ENCODE peak calls at places on chromosomes 4 and X, in seven cellular contexts. M is H9; A is IMR-90; D is fibroblast of pulmonary artery; L is suprapubic skin; I is CD4-positive, alpha-beta T cell; T is AG10803. X is an unnamed sample.

GRCh38 chr4:180081072-180081471 is 2162.1 kb upstream of the TENM3 start:
- DNase-seq in M (no peak), A (no peak), D (no peak), L (no peak), I (no peak), T (no peak), X (no peak)

GRCh38 chrX:136182394-136182793 is 35.1 kb downstream of the FHL1 start:
- DNase-seq in M (no peak), A (no peak), D (no peak), L (no peak), I (no peak), T (no peak), X (no peak)

GRCh38 chr4:5774416-5775056 is 63.5 kb downstream of the EVC start:
- DNase-seq in M (peak), A (no peak), D (no peak), L (no peak), I (no peak), T (no peak), X (peak)

GRCh38 chr4:110088670-110089069 is 109.7 kb downstream of the ELOVL6 start:
- DNase-seq in M (no peak), A (peak), D (peak), L (no peak), I (no peak), T (peak), X (no peak)

GRCh38 chr4:145278341-145279121 is 98.1 kb upstream of the OTUD4 start:
- DNase-seq in M (no peak), A (peak), D (peak), L (no peak), I (no peak), T (peak), X (no peak)

GRCh38 chr4:2296621-2297601 is 35.0 kb upstream of the MXD4 start:
- DNase-seq in M (peak), A (no peak), D (no peak), L (peak), I (no peak), T (no peak), X (no peak)

GRCh38 chr4:158667651-158668198 is 4.0 kb downstream of the C4orf46 start:
- DNase-seq in M (no peak), A (peak), D (peak), L (no peak), I (no peak), T (peak), X (no peak)

GRCh38 chrX:65407157-65407626 is 127.4 kb downstream of the LAS1L start:
- DNase-seq in M (no peak), A (no peak), D (no peak), L (no peak), I (no peak), T (no peak), X (no peak)

GRCh38 chr4:110165382-110166285 is 32.8 kb downstream of the ELOVL6 start:
- DNase-seq in M (no peak), A (peak), D (peak), L (no peak), I (peak), T (peak), X (no peak)

GRCh38 chrX:19624754-19625153 is 109.4 kb upstream of the MAP3K15 start:
- DNase-seq in M (no peak), A (peak), D (no peak), L (no peak), I (no peak), T (peak), X (no peak)

GRCh38 chr4:122577808-122578781 is 42.8 kb downstream of the IL21 start:
- DNase-seq in M (no peak), A (peak), D (peak), L (no peak), I (peak), T (peak), X (no peak)
- TF ChIP-seq CTCF in M (peak), A (peak), D (peak), L (no peak), I (peak), T (peak), X (peak)

GRCh38 chr4:113106076-113106475 is 56.6 kb downstream of the ANK2 start:
- DNase-seq in M (no peak), A (peak), D (peak), L (no peak), I (no peak), T (peak), X (no peak)
- TF ChIP-seq CTCF in M (peak), A (peak), D (peak), L (no peak), I (no peak), T (peak), X (no peak)

DNA sequence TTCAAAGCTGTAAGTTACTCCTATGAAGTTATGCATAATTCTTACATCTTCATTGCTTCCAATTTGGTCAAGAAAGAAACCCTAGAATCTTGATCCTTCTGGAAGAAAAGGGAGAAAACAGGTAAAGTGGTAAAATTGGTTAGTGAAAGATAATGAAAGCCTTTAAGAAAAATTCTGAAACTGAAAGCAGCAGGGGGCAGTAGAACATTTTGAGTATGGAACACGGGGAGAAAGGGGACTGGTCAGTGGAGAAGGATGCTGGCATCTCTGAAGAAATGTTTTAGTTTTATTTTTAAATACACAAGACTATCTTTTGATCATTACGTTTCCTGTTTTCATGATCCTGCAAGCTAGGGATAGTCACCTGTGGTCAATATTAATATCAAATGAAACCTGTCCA is 54.3 kb downstream of the SLIT2 start:
- DNase-seq in M (no peak), A (peak), D (peak), L (no peak), I (no peak), T (peak), X (no peak)
- TF ChIP-seq CTCF in M (no peak), A (peak), D (peak), L (no peak), I (no peak), T (peak), X (no peak)

GRCh38 chrX:10769696-10770619 is 149.6 kb upstream of the MID1 start:
- DNase-seq in M (no peak), A (peak), D (peak), L (no peak), I (no peak), T (peak), X (no peak)
- TF ChIP-seq CTCF in M (no peak), A (no peak), D (no peak), L (no peak), I (no peak), T (no peak), X (no peak)

GRCh38 chr4:52173470-52174055 is 122.5 kb downstream of the SPATA18 start:
- DNase-seq in M (no peak), A (no peak), D (peak), L (no peak), I (no peak), T (peak), X (no peak)

GRCh38 chr4:52172166-52172565 is 121.1 kb downstream of the SPATA18 start:
- DNase-seq in M (no peak), A (no peak), D (peak), L (no peak), I (no peak), T (peak), X (no peak)
- TF ChIP-seq CTCF in M (peak), A (peak), D (peak), L (no peak), I (no peak), T (peak), X (no peak)

X was measured in CD14-positive monocyte.